ENCODE peak calls at places on chromosomes 5 and 9, in seven cellular contexts. W, Y, X, K, C, Q and G are unnamed samples.

GRCh38 chr5:1901983-1902382 is 19.3 kb upstream of the IRX4 start:
- DNase-seq in W (no peak), C (no peak), Q (no peak), X (no peak), Y (no peak), K (no peak), G (no peak)

GRCh38 chr9:34197756-34198711 is 19.2 kb downstream of the UBAP1 start:
- DNase-seq in X (no peak), Q (no peak), C (peak; percentile 57), K (no peak), Y (peak; percentile 45), W (no peak), G (no peak)

GRCh38 chr5:120901199-120901598 is 437.1 kb downstream of the PRR16 start:
- DNase-seq in X (no peak), C (no peak), K (no peak), Y (no peak), W (no peak), Q (no peak), G (no peak)

GRCh38 chr5:110105692-110106091 is 416.0 kb downstream of the MAN2A1 start:
- DNase-seq in W (no peak), X (no peak), Q (no peak), Y (peak; percentile 28), C (no peak), K (no peak), G (no peak)

GRCh38 chr5:7878381-7878873 is 9.5 kb downstream of the MTRR start:
- DNase-seq in C (no peak), Q (no peak), W (no peak), X (peak; percentile 76), K (no peak), Y (no peak), G (no peak)

GRCh38 chr9:132541966-132542830 is 40.2 kb upstream of the BARHL1 start:
- DNase-seq in C (no peak), K (no peak), Y (no peak), X (no peak), W (no peak), Q (no peak), G (no peak)

GRCh38 chr5:126868961-126869451 is 92.1 kb downstream of the LMNB1 start:
- DNase-seq in Y (no peak), K (no peak), X (peak; percentile 45), W (no peak), C (no peak), Q (peak; percentile 46), G (no peak)

GRCh38 chr9:92359380-92360007 is 33.7 kb downstream of the CENPP start:
- DNase-seq in K (no peak), W (no peak), Q (no peak), C (no peak), Y (no peak), X (no peak), G (no peak)

GRCh38 chr9:135068776-135069415 is 18.6 kb upstream of the OLFM1 start:
- DNase-seq in Y (no peak), Q (no peak), K (no peak), X (no peak), W (no peak), C (peak; percentile 62), G (no peak)

GRCh38 chr5:146541956-146542849 is 26.2 kb upstream of the GPR151 start:
- DNase-seq in W (peak; percentile 69), Y (peak; percentile 80), X (peak; percentile 47), K (peak; percentile 79), C (peak; percentile 90), Q (peak; percentile 87), G (peak; percentile 48)

GRCh38 chr9:121852646-121853616 is 201.5 kb downstream of the DAB2IP start:
- DNase-seq in Q (peak; percentile 96), Y (no peak), X (peak; percentile 47), K (peak; percentile 54), W (no peak), C (peak; percentile 90), G (no peak)

GRCh38 chr5:177301503-177302165 is 1.9 kb downstream of the RAB24 start:
- DNase-seq in Q (no peak), K (no peak), Y (peak; percentile 67), W (no peak), X (no peak), C (peak; percentile 92), G (no peak)

GRCh38 chr9:110255064-110255416 is 1.3 kb downstream of the TXN start:
- DNase-seq in K (no peak), Q (no peak), X (no peak), W (no peak), C (no peak), Y (no peak), G (peak; percentile 43)

GRCh38 chr5:96756985-96757384 is 50.8 kb downstream of the ERAP1 start:
- DNase-seq in K (no peak), Y (no peak), X (no peak), W (no peak), C (no peak), Q (no peak), G (no peak)

GRCh38 chr5:78984020-78984610 is 995 bp downstream of the ARSB start:
- DNase-seq in W (no peak), Y (no peak), C (no peak), X (peak; percentile 21), Q (no peak), K (no peak), G (no peak)

GRCh38 chr5:78983601-78984000 is 1.5 kb downstream of the ARSB start:
- DNase-seq in K (no peak), Y (no peak), Q (no peak), X (no peak), C (no peak), W (no peak), G (peak; percentile 44)

GRCh38 chr5:78989080-78989479 is 4.0 kb upstream of the ARSB start:
- DNase-seq in W (no peak), K (no peak), C (no peak), Q (no peak), Y (no peak), X (no peak), G (no peak)

GRCh38 chr5:78984611-78985406 is at the start of gene ARSB:
- DNase-seq in W (peak; percentile 92), Y (peak; percentile 88), K (peak; percentile 76), X (peak; percentile 77), Q (peak; percentile 91), C (peak; percentile 95), G (peak; percentile 86)

DNA sequence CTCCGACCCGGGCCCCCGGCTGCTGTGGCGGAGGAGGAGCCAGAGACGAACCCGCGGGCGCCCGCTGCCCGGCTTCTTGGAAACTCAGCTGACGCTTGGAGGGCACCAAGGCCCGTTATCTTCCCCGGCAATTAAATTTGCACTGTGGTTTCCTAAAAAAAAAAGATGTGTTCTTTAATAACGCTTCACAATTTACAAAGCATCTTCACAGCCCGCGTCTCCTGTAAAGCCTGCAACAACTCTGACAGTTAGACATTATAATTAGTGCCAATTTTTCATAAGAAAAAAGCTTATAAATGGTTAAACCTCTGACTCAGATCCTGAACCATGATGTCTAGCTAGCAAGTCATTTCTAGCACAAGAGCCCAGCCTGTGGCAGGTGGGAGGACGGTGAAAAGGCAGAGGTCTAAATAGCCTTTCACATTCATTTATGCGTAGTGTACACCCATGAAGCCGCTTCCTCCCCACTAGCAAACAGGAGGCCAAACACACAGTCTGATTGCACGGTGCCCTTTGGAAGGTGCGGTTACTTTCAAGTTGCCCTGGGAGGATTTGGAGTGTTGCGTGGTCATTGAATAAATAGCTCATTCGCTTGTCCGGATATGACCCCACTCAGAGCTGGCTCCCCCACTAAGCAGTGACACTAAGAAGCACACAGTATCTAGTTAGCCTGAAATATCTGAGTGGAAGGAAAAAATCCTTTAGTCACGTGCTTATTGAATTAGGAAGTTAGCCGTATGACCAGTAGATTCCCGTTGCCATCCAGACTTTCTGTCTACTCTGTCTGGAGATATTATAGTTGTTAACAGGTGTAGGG is 505 bp upstream of the ARSB start:
- DNase-seq in Y (peak; percentile 49), W (peak; percentile 30), X (peak; percentile 64), Q (peak; percentile 43), K (peak; percentile 24), C (no peak), G (peak; percentile 86)
- TF ChIP-seq POLR2A in Y (no peak), W (no peak), X (no peak), Q (no peak), K (no peak), C (no peak), G (peak; percentile 27)

GRCh38 chr5:68433921-68434879 is 218.6 kb downstream of the PIK3R1 start:
- DNase-seq in K (peak; percentile 47), C (peak; percentile 97), X (peak; percentile 96), W (peak; percentile 75), Q (peak; percentile 48), Y (peak; percentile 85), G (peak; percentile 74)
- TF ChIP-seq POLR2A in K (no peak), C (no peak), X (no peak), W (no peak), Q (no peak), Y (no peak), G (no peak)

GRCh38 chr5:139654464-139654863 is 6.3 kb downstream of the CXXC5 start:
- DNase-seq in Q (no peak), Y (no peak), W (no peak), X (no peak), K (no peak), C (no peak), G (no peak)

GRCh38 chr5:139653616-139654015 is 5.5 kb downstream of the CXXC5 start:
- DNase-seq in C (no peak), W (no peak), Y (no peak), Q (no peak), K (no peak), X (no peak), G (no peak)

GRCh38 chr5:139654875-139655491 is 6.8 kb downstream of the CXXC5 start:
- DNase-seq in Q (no peak), K (no peak), X (no peak), C (no peak), W (no peak), Y (peak; percentile 66), G (no peak)

GRCh38 chr5:139657363-139658321 is 9.5 kb downstream of the CXXC5 start:
- DNase-seq in X (no peak), Q (no peak), W (no peak), K (no peak), C (no peak), Y (no peak), G (no peak)

DNA sequence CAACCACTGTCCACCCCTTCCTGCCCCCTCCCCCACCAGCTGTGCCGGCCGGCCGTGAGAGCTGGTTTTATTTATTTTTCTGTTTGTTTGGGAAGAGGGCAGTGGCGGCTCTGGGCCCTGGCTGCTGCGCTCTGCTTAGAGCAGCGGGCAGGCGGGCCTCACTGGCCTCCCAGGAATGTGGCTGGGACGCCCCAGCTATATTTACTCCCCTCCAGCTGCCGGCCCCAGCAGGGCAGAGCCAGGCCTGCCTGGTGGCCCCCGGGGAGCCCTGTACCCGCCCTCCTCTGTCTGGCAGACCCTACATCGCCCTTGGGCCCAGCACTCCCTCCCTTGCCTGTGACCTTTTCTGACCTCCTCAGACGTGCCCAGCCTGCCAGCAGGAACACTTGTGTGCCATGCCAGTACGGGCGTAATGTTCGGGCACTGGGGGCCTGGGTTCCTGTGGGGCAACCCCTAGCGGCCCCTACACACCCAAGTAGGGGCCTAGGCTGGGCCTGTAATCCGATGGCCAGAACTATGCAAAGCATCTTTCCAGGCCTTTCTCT is 7.7 kb downstream of the CXXC5 start:
- DNase-seq in K (no peak), Y (peak; percentile 85), C (no peak), Q (no peak), X (peak; percentile 69), W (no peak), G (no peak)
- TF ChIP-seq POLR2A in K (no peak), Y (no peak), C (no peak), Q (no peak), X (no peak), W (no peak), G (no peak)

DNA sequence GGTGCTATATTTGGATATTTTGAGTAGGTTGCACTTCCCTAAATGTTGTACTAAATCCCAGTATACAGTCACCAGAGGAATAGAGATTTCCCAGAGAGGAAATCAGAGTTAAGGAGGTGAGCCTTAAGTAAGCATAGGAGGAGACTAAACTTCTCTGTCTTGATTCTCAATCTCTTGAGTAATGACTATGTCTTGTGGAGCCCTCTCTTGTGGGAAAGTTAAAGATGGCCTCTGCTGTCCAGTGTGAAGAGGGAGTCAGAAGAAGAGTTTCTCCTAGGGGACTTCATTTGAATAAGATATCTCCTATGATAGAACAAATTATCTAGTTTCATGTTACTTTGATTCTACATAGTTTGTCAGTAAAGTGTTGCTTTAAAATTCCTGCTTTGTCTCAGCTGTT is 502.5 kb downstream of the PDE4D start:
- DNase-seq in C (no peak), Q (no peak), Y (no peak), K (no peak), X (no peak), W (no peak), G (no peak)
- TF ChIP-seq POLR2A in C (no peak), Q (no peak), Y (no peak), K (no peak), X (no peak), W (no peak), G (no peak)